ENCODE peak calls at places on chromosomes 6 and 20, in eight cellular contexts. J, I, P, W, F, N, H and S are unnamed samples.

GRCh38 chr6:9398794-9399373 is 963.5 kb upstream of the SLC35B3 start:
- DNase-seq in J (peak; percentile 7), I (no peak), P (no peak), W (no peak), F (peak; percentile 13), N (no peak), H (no peak), S (peak; percentile 26)

GRCh38 chr6:10425973-10426780 is 11.3 kb upstream of the TFAP2A start:
- DNase-seq in J (no peak), I (no peak), P (peak; percentile 84), W (no peak), F (peak; percentile 60), N (no peak), H (no peak), S (no peak)

GRCh38 chr6:13848553-13849150 is 34.3 kb upstream of the MCUR1 start:
- DNase-seq in J (no peak), I (no peak), P (no peak), W (no peak), F (no peak), N (no peak), H (no peak), S (no peak)

GRCh38 chr6:29723666-29724588 is 693 bp downstream of the HLA-F start:
- DNase-seq in J (no peak), I (no peak), P (peak; percentile 17), W (no peak), F (peak; percentile 68), N (no peak), H (peak; percentile 56), S (peak; percentile 11)

GRCh38 chr20:2873747-2874041 is 413 bp downstream of the PTPRA start:
- DNase-seq in J (no peak), I (no peak), P (peak; percentile 13), W (peak; percentile 58), F (peak; percentile 69), N (no peak), H (no peak), S (peak; percentile 64)

GRCh38 chr6:36769161-36769675 is 70.0 kb downstream of the CPNE5 start:
- DNase-seq in J (no peak), I (no peak), P (peak; percentile 19), W (no peak), F (no peak), N (no peak), H (no peak), S (no peak)

GRCh38 chr20:17611540-17612286 is 41.8 kb downstream of the DSTN start:
- DNase-seq in J (no peak), I (no peak), P (peak; percentile 28), W (no peak), F (peak; percentile 61), N (no peak), H (no peak), S (peak; percentile 51)

GRCh38 chr20:35166242-35166830 is 5.5 kb upstream of the PROCR start:
- DNase-seq in J (peak; percentile 62), I (no peak), P (no peak), W (no peak), F (no peak), N (no peak), H (no peak), S (peak; percentile 98)

GRCh38 chr6:21404577-21404976 is 189.0 kb upstream of the SOX4 start:
- DNase-seq in J (no peak), I (no peak), P (no peak), W (no peak), F (no peak), N (no peak), H (no peak), S (no peak)